ENCODE peak calls at places on chromosomes 12 and 14, in nine cellular contexts. One of them, this sample, is unnamed.

GRCh38 chr12:22064968-22065367 is 18.9 kb downstream of the CMAS start:
- DNase-seq in kidney: no peak
- DNase-seq in AG09309: no peak
- DNase-seq in upper lobe of right lung: no peak
- DNase-seq in pancreas: no peak
- DNase-seq in heart left ventricle: no peak
- DNase-seq in HFFc6: no peak
- DNase-seq in fibroblast of pulmonary artery: no peak
- DNase-seq in HL-60: no peak
- DNase-seq in this sample: no peak

GRCh38 chr14:82182646-82183045 is 649.0 kb upstream of the SEL1L start:
- DNase-seq in kidney: no peak
- DNase-seq in AG09309: no peak
- DNase-seq in upper lobe of right lung: no peak
- DNase-seq in pancreas: no peak
- DNase-seq in heart left ventricle: no peak
- DNase-seq in HFFc6: no peak
- DNase-seq in fibroblast of pulmonary artery: no peak
- DNase-seq in HL-60: no peak
- DNase-seq in this sample: no peak

GRCh38 chr14:76718306-76719075 is 42.8 kb upstream of the VASH1 start:
- DNase-seq in kidney: no peak
- DNase-seq in AG09309: no peak
- DNase-seq in upper lobe of right lung: no peak
- DNase-seq in pancreas: no peak
- DNase-seq in heart left ventricle: no peak
- DNase-seq in HFFc6: no peak
- DNase-seq in fibroblast of pulmonary artery: no peak
- DNase-seq in HL-60: no peak
- DNase-seq in this sample: no peak

GRCh38 chr14:49754570-49755097 is 13.3 kb upstream of the KLHDC2 start:
- DNase-seq in kidney: no peak
- DNase-seq in AG09309: no peak
- DNase-seq in upper lobe of right lung: no peak
- DNase-seq in pancreas: no peak
- DNase-seq in heart left ventricle: no peak
- DNase-seq in HFFc6: no peak
- DNase-seq in fibroblast of pulmonary artery: no peak
- DNase-seq in HL-60: no peak
- DNase-seq in this sample: no peak

GRCh38 chr12:39959467-39959866 is 146.4 kb downstream of the SLC2A13 start:
- DNase-seq in kidney: no peak
- DNase-seq in AG09309: no peak
- DNase-seq in upper lobe of right lung: no peak
- DNase-seq in pancreas: no peak
- DNase-seq in heart left ventricle: no peak
- DNase-seq in HFFc6: no peak
- DNase-seq in fibroblast of pulmonary artery: no peak
- DNase-seq in HL-60: no peak
- DNase-seq in this sample: no peak

GRCh38 chr14:56474419-56475022 is 105.1 kb upstream of the TMEM260 start:
- DNase-seq in kidney: no peak
- DNase-seq in AG09309: no peak
- DNase-seq in upper lobe of right lung: no peak
- DNase-seq in pancreas: no peak
- DNase-seq in heart left ventricle: no peak
- DNase-seq in HFFc6: peak; percentile 41
- DNase-seq in fibroblast of pulmonary artery: peak; percentile 72
- DNase-seq in HL-60: peak; percentile 28
- DNase-seq in this sample: no peak

GRCh38 chr12:93541578-93542217 is 30.8 kb upstream of the SOCS2 start:
- DNase-seq in kidney: no peak
- DNase-seq in AG09309: no peak
- DNase-seq in upper lobe of right lung: no peak
- DNase-seq in pancreas: no peak
- DNase-seq in heart left ventricle: no peak
- DNase-seq in HFFc6: no peak
- DNase-seq in fibroblast of pulmonary artery: no peak
- DNase-seq in HL-60: no peak
- DNase-seq in this sample: no peak

GRCh38 chr12:11719678-11720099 is 70.2 kb downstream of the ETV6 start:
- DNase-seq in kidney: peak; percentile 83
- DNase-seq in AG09309: no peak
- DNase-seq in upper lobe of right lung: peak; percentile 81
- DNase-seq in pancreas: no peak
- DNase-seq in heart left ventricle: peak; percentile 66
- DNase-seq in HFFc6: peak; percentile 95
- DNase-seq in fibroblast of pulmonary artery: peak; percentile 91
- DNase-seq in HL-60: peak; percentile 75
- DNase-seq in this sample: no peak

GRCh38 chr12:3964404-3964803 is 91.2 kb upstream of the PARP11 start:
- DNase-seq in kidney: no peak
- DNase-seq in AG09309: no peak
- DNase-seq in upper lobe of right lung: no peak
- DNase-seq in pancreas: no peak
- DNase-seq in heart left ventricle: no peak
- DNase-seq in HFFc6: no peak
- DNase-seq in fibroblast of pulmonary artery: no peak
- DNase-seq in HL-60: peak; percentile 25
- DNase-seq in this sample: no peak

GRCh38 chr14:78153069-78153351 is 17.2 kb upstream of the NRXN3 start:
- DNase-seq in kidney: no peak
- DNase-seq in AG09309: no peak
- DNase-seq in upper lobe of right lung: no peak
- DNase-seq in pancreas: no peak
- DNase-seq in heart left ventricle: no peak
- DNase-seq in HFFc6: no peak
- DNase-seq in fibroblast of pulmonary artery: peak; percentile 3
- DNase-seq in HL-60: no peak
- DNase-seq in this sample: no peak
- TF ChIP-seq CTCF in kidney: no peak
- TF ChIP-seq CTCF in AG09309: no peak
- TF ChIP-seq CTCF in upper lobe of right lung: no peak
- TF ChIP-seq CTCF in pancreas: no peak
- TF ChIP-seq CTCF in heart left ventricle: peak; percentile 12
- TF ChIP-seq CTCF in HFFc6: no peak
- TF ChIP-seq CTCF in fibroblast of pulmonary artery: no peak
- TF ChIP-seq CTCF in HL-60: no peak
- TF ChIP-seq CTCF in this sample: no peak

DNA sequence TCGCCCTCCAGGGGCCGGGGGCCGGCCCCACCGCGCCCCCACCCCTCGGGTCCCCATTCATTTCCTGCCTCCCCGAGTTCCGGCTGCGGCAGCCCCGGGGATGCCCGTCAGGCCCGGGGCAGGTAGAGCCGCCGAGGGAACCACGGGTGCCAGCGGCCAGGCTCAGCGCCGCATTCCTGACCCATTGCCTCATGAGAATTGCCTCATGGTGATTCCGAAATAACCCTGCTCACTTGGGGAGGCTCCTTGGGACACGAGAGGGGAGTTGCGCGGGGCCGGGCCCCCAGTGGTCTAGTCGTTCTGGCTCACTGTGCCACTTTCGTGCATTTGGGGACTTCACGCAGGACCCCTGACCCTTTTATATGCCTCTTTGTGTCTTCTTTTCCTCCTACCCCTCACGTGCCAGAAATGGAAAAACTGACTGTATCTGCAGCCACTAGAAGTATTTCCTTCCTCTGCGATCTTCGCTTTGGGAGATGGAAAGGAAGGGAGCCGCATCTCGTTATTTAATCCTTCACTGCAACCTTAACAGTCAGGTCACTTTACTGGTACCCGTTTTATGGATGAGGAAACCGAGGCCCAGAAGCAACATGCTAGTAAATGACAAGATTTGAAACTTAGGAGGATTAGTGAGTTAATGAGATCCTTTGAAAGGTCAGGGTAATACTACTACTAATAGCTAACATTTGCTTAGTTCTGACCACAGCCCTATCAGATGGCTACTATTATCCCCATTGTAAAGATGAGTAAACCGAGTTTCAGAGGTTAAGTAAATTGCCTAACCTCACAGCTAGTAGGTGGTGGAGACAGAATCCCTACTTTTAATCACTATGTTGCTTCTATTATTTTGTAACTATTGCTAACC is 754 bp downstream of the PTPN11 start:
- DNase-seq in kidney: peak; percentile 88
- DNase-seq in AG09309: peak; percentile 46
- DNase-seq in upper lobe of right lung: peak; percentile 87
- DNase-seq in pancreas: peak; percentile 84
- DNase-seq in heart left ventricle: peak; percentile 75
- DNase-seq in HFFc6: peak; percentile 80
- DNase-seq in fibroblast of pulmonary artery: peak; percentile 89
- DNase-seq in HL-60: peak; percentile 62
- DNase-seq in this sample: peak; percentile 73
- TF ChIP-seq CTCF in kidney: no peak
- TF ChIP-seq CTCF in AG09309: no peak
- TF ChIP-seq CTCF in upper lobe of right lung: no peak
- TF ChIP-seq CTCF in pancreas: no peak
- TF ChIP-seq CTCF in heart left ventricle: no peak
- TF ChIP-seq CTCF in HFFc6: peak; percentile 57
- TF ChIP-seq CTCF in fibroblast of pulmonary artery: no peak
- TF ChIP-seq CTCF in HL-60: no peak
- TF ChIP-seq CTCF in this sample: peak; percentile 13

DNA sequence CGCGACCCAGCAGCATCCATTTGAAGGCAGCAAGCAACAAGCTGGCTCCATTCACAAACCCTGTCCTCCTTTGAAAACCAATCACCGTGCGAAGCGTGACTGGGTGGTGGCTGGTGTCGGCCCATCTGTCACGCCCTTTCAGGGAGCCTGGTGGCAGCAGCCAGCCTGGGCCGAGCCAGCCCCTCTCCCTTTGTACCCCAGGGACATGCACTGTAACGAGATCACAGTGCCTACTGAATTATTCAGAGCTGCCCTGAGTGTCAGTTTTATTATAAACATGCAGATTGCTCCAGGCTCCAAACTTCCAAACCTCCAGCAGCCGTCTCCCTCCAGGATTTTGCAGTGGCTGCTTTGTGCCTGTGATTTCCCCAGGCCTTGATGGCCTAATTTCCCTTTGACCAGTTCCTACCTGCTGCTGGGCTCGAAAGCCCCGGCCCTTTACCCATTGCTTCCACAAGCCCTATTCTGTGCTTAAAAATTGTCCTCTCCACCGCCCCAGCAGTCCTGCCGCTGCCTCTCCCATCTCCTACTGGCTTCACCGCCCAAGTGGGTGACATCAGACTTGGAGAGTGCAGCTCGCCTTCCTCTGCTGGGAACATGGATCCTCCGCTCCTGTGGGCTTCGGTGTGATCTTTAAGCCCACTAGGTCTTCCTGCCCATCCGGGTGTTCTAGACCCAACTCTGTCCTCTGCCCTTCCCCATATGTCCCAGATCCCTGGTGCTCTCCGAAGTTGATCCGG is 22.5 kb upstream of the CTDSP2 start:
- DNase-seq in kidney: peak; percentile 76
- DNase-seq in AG09309: no peak
- DNase-seq in upper lobe of right lung: no peak
- DNase-seq in pancreas: no peak
- DNase-seq in heart left ventricle: no peak
- DNase-seq in HFFc6: no peak
- DNase-seq in fibroblast of pulmonary artery: no peak
- DNase-seq in HL-60: no peak
- DNase-seq in this sample: no peak
- TF ChIP-seq CTCF in kidney: no peak
- TF ChIP-seq CTCF in AG09309: no peak
- TF ChIP-seq CTCF in upper lobe of right lung: no peak
- TF ChIP-seq CTCF in pancreas: no peak
- TF ChIP-seq CTCF in heart left ventricle: no peak
- TF ChIP-seq CTCF in HFFc6: no peak
- TF ChIP-seq CTCF in fibroblast of pulmonary artery: no peak
- TF ChIP-seq CTCF in HL-60: no peak
- TF ChIP-seq CTCF in this sample: no peak

GRCh38 chr14:20350860-20351259 is 7.4 kb downstream of the PARP2 start:
- DNase-seq in kidney: no peak
- DNase-seq in AG09309: no peak
- DNase-seq in upper lobe of right lung: no peak
- DNase-seq in pancreas: no peak
- DNase-seq in heart left ventricle: no peak
- DNase-seq in HFFc6: peak; percentile 32
- DNase-seq in fibroblast of pulmonary artery: peak; percentile 41
- DNase-seq in HL-60: no peak
- DNase-seq in this sample: no peak
- TF ChIP-seq CTCF in kidney: peak; percentile 30
- TF ChIP-seq CTCF in AG09309: peak; percentile 28
- TF ChIP-seq CTCF in upper lobe of right lung: no peak
- TF ChIP-seq CTCF in pancreas: no peak
- TF ChIP-seq CTCF in heart left ventricle: no peak
- TF ChIP-seq CTCF in HFFc6: peak; percentile 66
- TF ChIP-seq CTCF in fibroblast of pulmonary artery: peak; percentile 35
- TF ChIP-seq CTCF in HL-60: no peak
- TF ChIP-seq CTCF in this sample: no peak

GRCh38 chr12:109915171-109916040 is 15.3 kb downstream of the TCHP start:
- DNase-seq in kidney: no peak
- DNase-seq in AG09309: no peak
- DNase-seq in upper lobe of right lung: no peak
- DNase-seq in pancreas: peak; percentile 95
- DNase-seq in heart left ventricle: no peak
- DNase-seq in HFFc6: no peak
- DNase-seq in fibroblast of pulmonary artery: no peak
- DNase-seq in HL-60: no peak
- DNase-seq in this sample: no peak
- TF ChIP-seq CTCF in kidney: no peak
- TF ChIP-seq CTCF in AG09309: no peak
- TF ChIP-seq CTCF in upper lobe of right lung: no peak
- TF ChIP-seq CTCF in pancreas: no peak
- TF ChIP-seq CTCF in heart left ventricle: no peak
- TF ChIP-seq CTCF in HFFc6: no peak
- TF ChIP-seq CTCF in fibroblast of pulmonary artery: no peak
- TF ChIP-seq CTCF in HL-60: no peak
- TF ChIP-seq CTCF in this sample: no peak

This sample was measured in mesothelial cell of epicardium.